ENCODE peak calls at places on chromosomes 4 and X, in six cellular contexts. A is activated CD8-positive, alpha-beta T cell treated with anti-CD3 and anti-CD28 coated beads, Interleukin-2, amount 10 ng/mL, durations not matched to agents 7 days and 5 days; G is HCT116; U is Right ventricle myocardium inferior; H is activated T-cell treated with anti-CD3 and anti-CD28 coated beads, Interleukin-2, amount 50 U/mL, for 72 hours; S is body of pancreas. Y is an unnamed sample.

GRCh38 chrX:117636826-117637225 is 479.8 kb downstream of the KLHL13 start:
- ATAC-seq in G (no peak), U (no peak), H (no peak), S (no peak), A (no peak), Y (no peak)

GRCh38 chr4:42678512-42678911 is 21.6 kb upstream of the ATP8A1 start:
- ATAC-seq in H (no peak), U (no peak), S (no peak), A (no peak), G (no peak), Y (no peak)

GRCh38 chr4:73520821-73521220 is 39.3 kb downstream of the AFM start:
- ATAC-seq in G (no peak), S (no peak), U (no peak), A (no peak), H (no peak), Y (no peak)

GRCh38 chr4:100083289-100083688 is 107.0 kb downstream of the DDIT4L start:
- ATAC-seq in G (no peak), S (no peak), A (no peak), H (peak; percentile 72), U (no peak), Y (no peak)

GRCh38 chrX:9378980-9379696 is 85.7 kb upstream of the TBL1X start:
- ATAC-seq in S (no peak), A (no peak), H (peak; percentile 39), U (no peak), G (no peak), Y (no peak)

GRCh38 chrX:112736310-112736709 is 56.6 kb upstream of the LHFPL1 start:
- ATAC-seq in U (no peak), S (no peak), H (no peak), G (no peak), A (no peak), Y (no peak)

GRCh38 chr4:14958436-14958835 is 43.8 kb upstream of the CPEB2 start:
- ATAC-seq in H (no peak), G (no peak), S (no peak), A (no peak), U (no peak), Y (no peak)

GRCh38 chrX:93422693-93423092 is 250.7 kb downstream of the NAP1L3 start:
- ATAC-seq in U (no peak), A (no peak), S (peak; percentile 73), H (no peak), G (no peak), Y (no peak)

GRCh38 chr4:56723201-56723605 is 42.1 kb upstream of the HOPX start:
- ATAC-seq in G (no peak), S (no peak), U (no peak), A (no peak), H (peak; percentile 96), Y (no peak)

GRCh38 chr4:142155347-142155746 is 519.0 kb downstream of the IL15 start:
- ATAC-seq in H (no peak), G (no peak), A (no peak), U (no peak), S (no peak), Y (no peak)

GRCh38 chr4:82905205-82905604 is 4.7 kb downstream of the THAP9 start:
- ATAC-seq in G (no peak), U (no peak), A (peak; percentile 9), H (peak; percentile 50), S (no peak), Y (no peak)

GRCh38 chr4:142016031-142016430 is 379.6 kb downstream of the IL15 start:
- ATAC-seq in S (no peak), H (peak; percentile 72), A (no peak), G (no peak), U (no peak), Y (no peak)

GRCh38 chrX:110389570-110389969 is 30.9 kb downstream of the RTL9 start:
- ATAC-seq in H (no peak), A (no peak), U (no peak), G (no peak), S (no peak), Y (no peak)

GRCh38 chr4:113576947-113577678 is 184.4 kb downstream of the CAMK2D start:
- ATAC-seq in S (no peak), G (no peak), U (no peak), A (no peak), H (no peak), Y (no peak)

GRCh38 chrX:70455366-70456202 is 10.9 kb downstream of the DLG3 start:
- ATAC-seq in U (no peak), A (no peak), G (peak; percentile 11), H (peak; percentile 23), S (peak; percentile 8), Y (peak; percentile 14)

GRCh38 chrX:109184506-109185139 is 297.3 kb downstream of the GUCY2F start:
- ATAC-seq in S (no peak), G (no peak), H (no peak), A (no peak), U (no peak), Y (no peak)

GRCh38 chrX:154979671-154980070 is 42.9 kb downstream of the F8 start:
- ATAC-seq in G (no peak), S (no peak), U (no peak), H (no peak), A (no peak), Y (no peak)

GRCh38 chr4:57037982-57038604 is 59.4 kb downstream of the POLR2B start:
- ATAC-seq in G (peak; percentile 96), A (peak; percentile 30), S (peak; percentile 85), U (peak; percentile 51), H (peak; percentile 50), Y (peak; percentile 78)

GRCh38 chr4:15725608-15726007 is 22.7 kb downstream of the BST1 start:
- ATAC-seq in H (no peak), U (no peak), A (no peak), G (no peak), S (no peak), Y (no peak)

GRCh38 chrX:78111140-78111931 is 7.3 kb downstream of the PGK1 start:
- ATAC-seq in A (no peak), U (no peak), G (no peak), S (no peak), H (no peak), Y (no peak)

GRCh38 chr4:26410385-26411293 is 79.6 kb downstream of the CCKAR start:
- ATAC-seq in H (no peak), U (no peak), A (peak; percentile 67), G (peak; percentile 74), S (peak; percentile 45), Y (peak; percentile 39)

GRCh38 chr4:44679060-44679459 is 840 bp downstream of the GUF1 start:
- ATAC-seq in H (peak; percentile 13), U (no peak), S (no peak), G (no peak), A (no peak), Y (no peak)

GRCh38 chr4:46081674-46082073 is 42.2 kb downstream of the GABRG1 start:
- ATAC-seq in H (no peak), U (no peak), G (no peak), A (no peak), S (no peak), Y (no peak)

Y was measured in gastroesophageal sphincter.